ENCODE peak calls at places on chromosomes 5 and 9, in five cellular contexts. O, L, N, C and S are unnamed samples.

GRCh38 chr5:94524841-94525697 is 93.3 kb downstream of the KIAA0825 start:
- DNase-seq in O (peak), C (no peak), L (no peak), N (peak), S (peak)

GRCh38 chr5:115575167-115576070 is 26.9 kb downstream of the TICAM2 start:
- DNase-seq in C (no peak), N (no peak), O (peak), L (no peak), S (peak)

GRCh38 chr5:96509721-96510383 is 76.8 kb upstream of the PCSK1 start:
- DNase-seq in L (no peak), C (no peak), N (peak), O (peak), S (peak)

GRCh38 chr5:180831139-180832080 is 28.8 kb upstream of the MGAT1 start:
- DNase-seq in O (peak), N (peak), L (peak), C (peak), S (peak)

GRCh38 chr9:115596743-115597080 is 478.8 kb upstream of the TNC start:
- DNase-seq in C (no peak), O (no peak), N (no peak), L (no peak), S (no peak)

GRCh38 chr5:80973027-80973426 is 12.9 kb downstream of the RASGRF2 start:
- DNase-seq in N (no peak), O (no peak), L (no peak), C (no peak), S (peak)

GRCh38 chr9:14096182-14096922 is 217.6 kb downstream of the NFIB start:
- DNase-seq in L (no peak), O (peak), N (peak), C (no peak), S (peak)

GRCh38 chr5:56493293-56493692 is 260.2 kb upstream of the ANKRD55 start:
- DNase-seq in N (no peak), C (no peak), O (no peak), L (no peak), S (no peak)

GRCh38 chr9:72894342-72894741 is 58.5 kb downstream of the ALDH1A1 start:
- DNase-seq in O (peak), N (no peak), C (no peak), L (no peak), S (peak)

GRCh38 chr5:179246227-179246626 is 99.0 kb downstream of the ADAMTS2 start:
- DNase-seq in L (no peak), N (no peak), C (no peak), O (no peak), S (no peak)

GRCh38 chr9:81902191-81902590 is 26.0 kb upstream of the SPATA31D4 start:
- DNase-seq in L (no peak), N (no peak), O (peak), C (no peak), S (no peak)

GRCh38 chr5:143152445-143152844 is 251.0 kb downstream of the NR3C1 start:
- DNase-seq in L (no peak), O (no peak), C (no peak), N (no peak), S (no peak)

GRCh38 chr5:143153332-143154119 is 250.0 kb downstream of the NR3C1 start:
- DNase-seq in L (no peak), N (no peak), O (peak), C (no peak), S (peak)

GRCh38 chr5:143154495-143155375 is 248.8 kb downstream of the NR3C1 start:
- DNase-seq in L (no peak), N (no peak), C (no peak), O (peak), S (no peak)

GRCh38 chr5:143156556-143156955 is 246.9 kb downstream of the NR3C1 start:
- DNase-seq in N (no peak), C (no peak), L (no peak), O (no peak), S (no peak)

DNA sequence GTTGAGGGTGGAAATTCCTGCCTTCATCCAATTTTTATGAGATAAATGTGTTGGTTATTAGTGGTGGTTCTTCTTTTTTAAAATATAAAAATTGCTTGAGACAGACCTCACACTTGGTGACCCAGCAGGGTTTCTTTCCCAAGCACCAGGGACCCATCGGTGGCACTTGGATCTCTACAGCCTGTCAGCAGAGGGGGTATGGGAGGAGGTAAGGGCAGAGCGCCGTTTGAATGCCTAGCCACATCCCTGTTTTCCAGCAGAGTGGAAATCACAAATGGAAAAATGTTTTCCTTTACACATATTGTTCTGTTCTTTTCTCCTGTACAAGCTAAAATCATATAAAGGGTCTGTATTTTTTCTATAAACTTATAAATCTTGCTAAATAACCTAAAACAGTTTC is 248.0 kb downstream of the NR3C1 start:
- DNase-seq in L (no peak), C (no peak), O (no peak), N (no peak), S (no peak)
- TF ChIP-seq CTCF in L (no peak), C (no peak), O (no peak), N (no peak), S (no peak)

GRCh38 chr9:38733503-38733902 is 13.6 kb upstream of the FAM240B start:
- DNase-seq in L (no peak), N (no peak), C (no peak), O (no peak), S (no peak)

GRCh38 chr9:38734831-38735230 is 14.9 kb upstream of the FAM240B start:
- DNase-seq in O (no peak), C (no peak), N (no peak), L (no peak), S (no peak)

GRCh38 chr9:38737246-38737645 is 17.3 kb upstream of the FAM240B start:
- DNase-seq in L (no peak), O (no peak), C (no peak), N (no peak), S (no peak)

GRCh38 chr9:38732849-38733248 is 12.9 kb upstream of the FAM240B start:
- DNase-seq in O (no peak), C (no peak), L (no peak), N (no peak), S (no peak)
- H3K4me3 ChIP-seq in O (no peak), C (no peak), L (no peak), N (no peak), S (no peak)

GRCh38 chr9:18438300-18438925 is 35.5 kb upstream of the ADAMTSL1 start:
- DNase-seq in N (no peak), O (peak), C (peak), L (peak), S (peak)
- TF ChIP-seq CTCF in N (no peak), O (peak), C (peak), L (no peak), S (peak)

DNA sequence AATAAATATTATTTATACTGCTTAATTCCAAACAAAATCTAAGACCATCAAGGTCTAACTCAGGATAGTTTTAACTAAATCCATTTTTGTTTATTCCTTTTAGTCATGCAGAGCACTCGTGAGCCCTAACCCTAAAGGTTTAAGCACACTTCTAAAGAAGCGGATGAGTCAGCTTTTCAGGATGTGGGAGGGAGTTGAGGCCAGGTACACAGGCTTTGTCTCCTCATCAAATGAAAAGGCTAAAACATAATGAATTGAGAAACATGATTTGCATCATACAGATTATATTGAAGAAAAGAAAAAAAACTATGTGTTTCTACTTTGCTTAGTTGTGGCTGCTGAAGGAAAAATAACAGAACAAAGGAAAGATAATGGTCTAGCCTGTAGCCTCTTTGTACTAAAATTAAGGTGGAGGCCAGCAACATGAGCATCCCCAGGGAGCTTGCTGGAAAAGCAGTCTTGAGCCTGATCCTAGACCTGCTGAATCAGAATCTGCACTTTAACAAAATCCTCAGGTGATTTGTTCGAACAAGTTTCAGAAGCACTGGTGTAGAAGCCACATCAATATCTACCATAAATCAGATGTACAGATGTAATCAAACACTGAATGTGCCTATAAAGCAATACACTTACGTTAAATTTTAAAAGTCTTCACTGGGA is 21.1 kb upstream of the ISCA1 start:
- DNase-seq in L (no peak), O (peak), N (no peak), C (no peak), S (no peak)
- H3K4me3 ChIP-seq in L (no peak), O (no peak), N (no peak), C (no peak), S (no peak)

GRCh38 chr5:7392401-7393024 is 3.4 kb upstream of the ADCY2 start:
- DNase-seq in L (no peak), C (no peak), N (peak), O (peak), S (peak)
- TF ChIP-seq CTCF in L (peak), C (peak), N (peak), O (peak), S (peak)

GRCh38 chr9:26221295-26221694 is 543.1 kb upstream of the TUSC1 start:
- DNase-seq in N (no peak), L (no peak), O (no peak), C (no peak), S (no peak)
- H3K4me3 ChIP-seq in N (no peak), L (no peak), O (no peak), C (no peak), S (no peak)